ENCODE peak calls at places on chromosomes 12 and 14, in five cellular contexts. One of them, this sample, is unnamed.

GRCh38 chr12:29818925-29819324 is 35.2 kb upstream of the TMTC1 start:
- DNase-seq in IMR-90: no peak
- DNase-seq in mesendoderm: no peak
- DNase-seq in H9: no peak
- DNase-seq in mesenchymal stem cell: no peak
- DNase-seq in this sample: no peak

GRCh38 chr12:124512667-124513296 is 54.6 kb downstream of the NCOR2 start:
- DNase-seq in IMR-90: peak; percentile 98
- DNase-seq in mesendoderm: peak; percentile 98
- DNase-seq in H9: peak; percentile 96
- DNase-seq in mesenchymal stem cell: peak; percentile 97
- DNase-seq in this sample: peak; percentile 93

GRCh38 chr14:21039585-21040369 is 2.4 kb upstream of the RNASE7 start:
- DNase-seq in IMR-90: peak; percentile 67
- DNase-seq in mesendoderm: peak; percentile 86
- DNase-seq in H9: peak; percentile 61
- DNase-seq in mesenchymal stem cell: peak; percentile 76
- DNase-seq in this sample: peak; percentile 44

GRCh38 chr12:2386566-2386965 is 333.8 kb downstream of the CACNA1C start:
- DNase-seq in IMR-90: no peak
- DNase-seq in mesendoderm: no peak
- DNase-seq in H9: peak; percentile 20
- DNase-seq in mesenchymal stem cell: no peak
- DNase-seq in this sample: no peak

GRCh38 chr14:35438910-35439713 is 34.6 kb upstream of the NFKBIA start:
- DNase-seq in IMR-90: no peak
- DNase-seq in mesendoderm: peak; percentile 49
- DNase-seq in H9: no peak
- DNase-seq in mesenchymal stem cell: no peak
- DNase-seq in this sample: no peak

GRCh38 chr14:96592591-96593388 is 90.6 kb downstream of the PAPOLA start:
- DNase-seq in IMR-90: peak; percentile 17
- DNase-seq in mesendoderm: no peak
- DNase-seq in H9: no peak
- DNase-seq in mesenchymal stem cell: no peak
- DNase-seq in this sample: peak; percentile 26

GRCh38 chr12:52903855-52904508 is 894 bp downstream of the KRT8 start:
- DNase-seq in IMR-90: no peak
- DNase-seq in mesendoderm: peak; percentile 74
- DNase-seq in H9: peak; percentile 81
- DNase-seq in mesenchymal stem cell: peak; percentile 75
- DNase-seq in this sample: peak; percentile 56

GRCh38 chr14:55412686-55413085 is 1.1 kb upstream of the ATG14 start:
- DNase-seq in IMR-90: no peak
- DNase-seq in mesendoderm: peak; percentile 14
- DNase-seq in H9: no peak
- DNase-seq in mesenchymal stem cell: no peak
- DNase-seq in this sample: no peak

GRCh38 chr12:58504539-58504938 is 415.8 kb downstream of the LRIG3 start:
- DNase-seq in IMR-90: peak; percentile 66
- DNase-seq in mesendoderm: no peak
- DNase-seq in H9: no peak
- DNase-seq in mesenchymal stem cell: peak; percentile 73
- DNase-seq in this sample: no peak

GRCh38 chr14:89531661-89532335 is 114.8 kb upstream of the FOXN3 start:
- DNase-seq in IMR-90: no peak
- DNase-seq in mesendoderm: no peak
- DNase-seq in H9: no peak
- DNase-seq in mesenchymal stem cell: no peak
- DNase-seq in this sample: no peak

GRCh38 chr12:105204916-105205315 is 31.1 kb downstream of the APPL2 start:
- DNase-seq in IMR-90: peak; percentile 84
- DNase-seq in mesendoderm: no peak
- DNase-seq in H9: no peak
- DNase-seq in mesenchymal stem cell: peak; percentile 73
- DNase-seq in this sample: no peak

GRCh38 chr14:105882626-105883025 is 356.2 kb downstream of the TMEM121 start:
- DNase-seq in IMR-90: no peak
- DNase-seq in mesendoderm: no peak
- DNase-seq in H9: no peak
- DNase-seq in mesenchymal stem cell: no peak
- DNase-seq in this sample: no peak

GRCh38 chr12:106954462-106955376 is 988 bp upstream of the TMEM263 start:
- DNase-seq in IMR-90: peak; percentile 29
- DNase-seq in mesendoderm: no peak
- DNase-seq in H9: peak; percentile 43
- DNase-seq in mesenchymal stem cell: no peak
- DNase-seq in this sample: no peak

GRCh38 chr14:79575032-79575431 is 636.3 kb downstream of the DIO2 start:
- DNase-seq in IMR-90: no peak
- DNase-seq in mesendoderm: no peak
- DNase-seq in H9: no peak
- DNase-seq in mesenchymal stem cell: no peak
- DNase-seq in this sample: no peak

GRCh38 chr12:110627500-110628195 is 13.7 kb downstream of the TCTN1 start:
- DNase-seq in IMR-90: no peak
- DNase-seq in mesendoderm: no peak
- DNase-seq in H9: no peak
- DNase-seq in mesenchymal stem cell: no peak
- DNase-seq in this sample: no peak

GRCh38 chr14:60616326-60617044 is 32.8 kb downstream of the SIX1 start:
- DNase-seq in IMR-90: no peak
- DNase-seq in mesendoderm: peak; percentile 28
- DNase-seq in H9: no peak
- DNase-seq in mesenchymal stem cell: no peak
- DNase-seq in this sample: no peak

GRCh38 chr12:3078086-3078820 is 1.1 kb downstream of the TSPAN9 start:
- DNase-seq in IMR-90: no peak
- DNase-seq in mesendoderm: peak; percentile 54
- DNase-seq in H9: peak; percentile 48
- DNase-seq in mesenchymal stem cell: no peak
- DNase-seq in this sample: no peak

GRCh38 chr14:34355584-34356266 is 106.3 kb downstream of the SPTSSA start:
- DNase-seq in IMR-90: peak; percentile 75
- DNase-seq in mesendoderm: no peak
- DNase-seq in H9: no peak
- DNase-seq in mesenchymal stem cell: peak; percentile 71
- DNase-seq in this sample: no peak

GRCh38 chr12:34347367-34347766 is 325.1 kb downstream of the ALG10 start:
- DNase-seq in IMR-90: no peak
- DNase-seq in mesendoderm: no peak
- DNase-seq in H9: no peak
- DNase-seq in mesenchymal stem cell: no peak
- DNase-seq in this sample: no peak

GRCh38 chr14:104138098-104138890 is at the start of gene KIF26A:
- DNase-seq in IMR-90: no peak
- DNase-seq in mesendoderm: peak; percentile 84
- DNase-seq in H9: peak; percentile 79
- DNase-seq in mesenchymal stem cell: peak; percentile 61
- DNase-seq in this sample: peak; percentile 82

GRCh38 chr12:91926810-91927209 is 218.8 kb downstream of the BTG1 start:
- DNase-seq in IMR-90: peak; percentile 90
- DNase-seq in mesendoderm: peak; percentile 4
- DNase-seq in H9: no peak
- DNase-seq in mesenchymal stem cell: peak; percentile 92
- DNase-seq in this sample: no peak

GRCh38 chr12:6807170-6807569 is 14.5 kb upstream of the GPR162 start:
- DNase-seq in IMR-90: no peak
- DNase-seq in mesendoderm: no peak
- DNase-seq in H9: no peak
- DNase-seq in mesenchymal stem cell: no peak
- DNase-seq in this sample: no peak

GRCh38 chr12:92064420-92064819 is 81.2 kb downstream of the BTG1 start:
- DNase-seq in IMR-90: no peak
- DNase-seq in mesendoderm: no peak
- DNase-seq in H9: no peak
- DNase-seq in mesenchymal stem cell: peak; percentile 43
- DNase-seq in this sample: no peak

GRCh38 chr12:4114986-4115385 is 158.6 kb upstream of the CCND2 start:
- DNase-seq in IMR-90: no peak
- DNase-seq in mesendoderm: peak; percentile 46
- DNase-seq in H9: peak; percentile 51
- DNase-seq in mesenchymal stem cell: no peak
- DNase-seq in this sample: no peak

GRCh38 chr12:93894391-93895095 is 217.4 kb downstream of the CRADD start:
- DNase-seq in IMR-90: peak; percentile 52
- DNase-seq in mesendoderm: no peak
- DNase-seq in H9: no peak
- DNase-seq in mesenchymal stem cell: no peak
- DNase-seq in this sample: no peak

GRCh38 chr12:203462-204260 is 10.3 kb downstream of the SLC6A12 start:
- DNase-seq in IMR-90: no peak
- DNase-seq in mesendoderm: no peak
- DNase-seq in H9: peak; percentile 71
- DNase-seq in mesenchymal stem cell: peak; percentile 34
- DNase-seq in this sample: peak; percentile 42

GRCh38 chr12:84912191-84913142 is at the start of gene SLC6A15:
- DNase-seq in IMR-90: peak; percentile 46
- DNase-seq in mesendoderm: peak; percentile 91
- DNase-seq in H9: peak; percentile 89
- DNase-seq in mesenchymal stem cell: peak; percentile 92
- DNase-seq in this sample: peak; percentile 76

GRCh38 chr14:105168979-105169507 is 467 bp upstream of the JAG2 start:
- DNase-seq in IMR-90: no peak
- DNase-seq in mesendoderm: peak; percentile 53
- DNase-seq in H9: peak; percentile 77
- DNase-seq in mesenchymal stem cell: peak; percentile 9
- DNase-seq in this sample: peak; percentile 57

GRCh38 chr12:96226401-96226800 is 32.2 kb downstream of the ELK3 start:
- DNase-seq in IMR-90: no peak
- DNase-seq in mesendoderm: no peak
- DNase-seq in H9: no peak
- DNase-seq in mesenchymal stem cell: no peak
- DNase-seq in this sample: no peak
- H3K23ac ChIP-seq in IMR-90: peak overlapping the region; percentile 25
- H3K23ac ChIP-seq in mesendoderm: no peak overlapping the region
- H3K23ac ChIP-seq in H9: no peak overlapping the region
- H3K23ac ChIP-seq in mesenchymal stem cell: no peak overlapping the region
- H3K23ac ChIP-seq in this sample: no peak overlapping the region

DNA sequence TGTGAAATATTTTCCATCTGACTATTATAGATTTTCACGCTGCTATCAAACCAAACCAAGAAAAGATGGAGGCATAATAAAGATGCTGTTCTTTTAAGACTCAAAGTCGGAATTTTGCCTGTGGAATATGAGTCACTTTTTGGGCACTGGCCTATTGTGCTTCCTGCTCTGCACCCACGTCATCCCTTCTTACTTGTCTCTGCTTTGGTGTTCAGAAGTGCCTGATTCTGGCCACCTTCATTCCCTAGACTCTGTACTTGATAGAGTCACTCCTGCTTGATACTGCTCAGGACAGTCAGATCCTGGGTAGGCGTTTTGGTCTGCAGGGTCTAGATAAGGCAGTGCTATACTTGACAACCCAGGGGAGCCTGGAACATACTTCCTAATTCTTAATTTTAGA is 1.9 kb downstream of the LRRK2 start:
- DNase-seq in IMR-90: peak; percentile 73
- DNase-seq in mesendoderm: no peak
- DNase-seq in H9: no peak
- DNase-seq in mesenchymal stem cell: no peak
- DNase-seq in this sample: no peak
- H3K4me1 ChIP-seq in IMR-90: peaks cover 2% of the 10 kb centered on the region
- H3K4me1 ChIP-seq in mesendoderm: no peaks in the 10 kb centered on the region
- H3K4me1 ChIP-seq in H9: no peaks in the 10 kb centered on the region
- H3K4me1 ChIP-seq in mesenchymal stem cell: peaks cover 7% of the 10 kb centered on the region
- H3K4me1 ChIP-seq in this sample: no peaks in the 10 kb centered on the region

GRCh38 chr14:30893819-30894218 is 19.5 kb downstream of the COCH start:
- DNase-seq in IMR-90: no peak
- DNase-seq in mesendoderm: no peak
- DNase-seq in H9: no peak
- DNase-seq in mesenchymal stem cell: no peak
- DNase-seq in this sample: no peak

GRCh38 chr14:30894923-30895515 is 20.7 kb downstream of the COCH start:
- DNase-seq in IMR-90: no peak
- DNase-seq in mesendoderm: peak; percentile 26
- DNase-seq in H9: no peak
- DNase-seq in mesenchymal stem cell: no peak
- DNase-seq in this sample: no peak

GRCh38 chr14:30896435-30896834 is 22.1 kb downstream of the COCH start:
- DNase-seq in IMR-90: no peak
- DNase-seq in mesendoderm: no peak
- DNase-seq in H9: no peak
- DNase-seq in mesenchymal stem cell: no peak
- DNase-seq in this sample: no peak
- H3K23ac ChIP-seq in IMR-90: peak overlapping the region; percentile 17
- H3K23ac ChIP-seq in mesendoderm: no peak overlapping the region
- H3K23ac ChIP-seq in H9: no peak overlapping the region
- H3K23ac ChIP-seq in mesenchymal stem cell: no peak overlapping the region
- H3K23ac ChIP-seq in this sample: no peak overlapping the region

GRCh38 chr12:132500137-132500855 is 10.3 kb downstream of the FBRSL1 start:
- DNase-seq in IMR-90: no peak
- DNase-seq in mesendoderm: peak; percentile 30
- DNase-seq in H9: no peak
- DNase-seq in mesenchymal stem cell: no peak
- DNase-seq in this sample: no peak

GRCh38 chr12:132501189-132501940 is 11.4 kb downstream of the FBRSL1 start:
- DNase-seq in IMR-90: no peak
- DNase-seq in mesendoderm: no peak
- DNase-seq in H9: no peak
- DNase-seq in mesenchymal stem cell: no peak
- DNase-seq in this sample: no peak

GRCh38 chr12:132502149-132502881 is 12.4 kb downstream of the FBRSL1 start:
- DNase-seq in IMR-90: no peak
- DNase-seq in mesendoderm: peak; percentile 76
- DNase-seq in H9: peak; percentile 93
- DNase-seq in mesenchymal stem cell: no peak
- DNase-seq in this sample: peak; percentile 23

GRCh38 chr12:132498931-132499330 is 9.0 kb downstream of the FBRSL1 start:
- DNase-seq in IMR-90: no peak
- DNase-seq in mesendoderm: no peak
- DNase-seq in H9: no peak
- DNase-seq in mesenchymal stem cell: no peak
- DNase-seq in this sample: no peak

DNA sequence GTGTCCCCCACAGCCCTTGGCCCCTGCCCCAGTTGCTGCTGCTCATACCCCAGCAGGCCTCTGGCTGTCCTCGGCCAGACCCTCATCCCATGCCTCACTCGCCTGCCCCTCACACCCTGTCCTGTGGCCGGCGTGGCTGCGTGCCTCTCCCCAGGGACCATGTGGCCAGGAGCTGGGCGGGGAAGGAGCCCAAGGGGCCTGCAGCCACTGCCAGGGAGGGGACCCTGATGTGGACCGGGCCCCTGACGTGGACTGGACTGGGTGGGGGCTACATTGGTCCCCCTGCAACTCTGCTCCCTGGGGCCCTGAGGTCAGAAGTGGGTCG is 10.9 kb downstream of the FBRSL1 start:
- DNase-seq in IMR-90: no peak
- DNase-seq in mesendoderm: no peak
- DNase-seq in H9: no peak
- DNase-seq in mesenchymal stem cell: no peak
- DNase-seq in this sample: no peak
- H3K4me1 ChIP-seq in IMR-90: peaks cover 7% of the 10 kb centered on the region
- H3K4me1 ChIP-seq in mesendoderm: peaks cover 5% of the 10 kb centered on the region
- H3K4me1 ChIP-seq in H9: peaks cover 4% of the 10 kb centered on the region
- H3K4me1 ChIP-seq in mesenchymal stem cell: peaks cover 61% of the 10 kb centered on the region
- H3K4me1 ChIP-seq in this sample: peaks cover 24% of the 10 kb centered on the region

This sample was measured in neuronal stem cell.